ENCODE peak calls at places on chromosomes 16 and 17, in four cellular contexts. T is GM13976, M is hippocampal formation, W is ACHN. R is an unnamed sample.

GRCh38 chr16:27742333-27742732 is 192.4 kb downstream of the KATNIP start:
- DNase-seq in W (no peak), T (no peak), M (no peak), R (no peak)

GRCh38 chr17:38554430-38555350 is 51.1 kb downstream of the SRCIN1 start:
- DNase-seq in T (no peak), W (no peak), M (no peak), R (no peak)

GRCh38 chr17:77451894-77452852 is 311.4 kb downstream of the SEC14L1 start:
- DNase-seq in M (peak), W (no peak), T (no peak), R (peak)

GRCh38 chr16:84368327-84368996 is at the start of gene ATP2C2:
- DNase-seq in W (no peak), T (no peak), M (no peak), R (peak)

GRCh38 chr16:17339764-17340541 is 130.8 kb downstream of the XYLT1 start:
- DNase-seq in T (no peak), M (no peak), W (no peak), R (no peak)

GRCh38 chr16:78505544-78506371 is 406.3 kb downstream of the WWOX start:
- DNase-seq in T (no peak), M (peak), W (peak), R (no peak)

GRCh38 chr17:34614698-34615097 is 35.3 kb downstream of the TMEM132E start:
- DNase-seq in W (no peak), M (no peak), T (no peak), R (no peak)

GRCh38 chr16:83802135-83802534 is 5.6 kb upstream of the HSBP1 start:
- DNase-seq in W (no peak), T (no peak), M (no peak), R (peak)

GRCh38 chr16:56620311-56620897 is 5.2 kb upstream of the MT1E start:
- DNase-seq in M (no peak), W (no peak), T (no peak), R (no peak)

GRCh38 chr17:81958633-81959342 is 2.2 kb downstream of the NOTUM start:
- DNase-seq in T (no peak), M (no peak), W (no peak), R (no peak)

GRCh38 chr17:3667366-3668278 is 756 bp downstream of the TAX1BP3 start:
- DNase-seq in M (peak), W (peak), T (no peak), R (peak)

GRCh38 chr17:57407287-57408063 is 151.2 kb downstream of the MSI2 start:
- DNase-seq in W (no peak), T (no peak), M (no peak), R (peak)

GRCh38 chr17:79707931-79708891 is 22.5 kb upstream of the ENPP7 start:
- DNase-seq in M (peak), T (peak), W (peak), R (peak)

GRCh38 chr16:87830673-87831420 is 38.5 kb downstream of the SLC7A5 start:
- DNase-seq in W (no peak), M (no peak), T (no peak), R (no peak)

R was measured in HT-29.